ENCODE peak calls at places on chromosomes 6 and 20, in ten cellular contexts. P, X, W, F, A, D, B, V, U and N are unnamed samples.

GRCh38 chr6:43687437-43688347 is at the start of gene MRPS18A:
- DNase-seq in F (peak; percentile 62), P (peak; percentile 56), D (peak; percentile 69), B (peak; percentile 87), U (peak; percentile 85), X (peak; percentile 67), W (peak; percentile 88), A (peak; percentile 89), V (peak; percentile 86), N (peak; percentile 88)

GRCh38 chr6:139713911-139714527 is 339.6 kb upstream of the CITED2 start:
- DNase-seq in V (no peak), D (no peak), F (no peak), B (no peak), P (no peak), W (no peak), U (no peak), X (peak; percentile 64), A (no peak), N (no peak)

GRCh38 chr6:107618672-107619071 is 128.8 kb downstream of the SOBP start:
- DNase-seq in B (no peak), A (no peak), V (no peak), W (no peak), U (peak; percentile 35), D (no peak), X (no peak), F (no peak), P (no peak), N (peak; percentile 89)

GRCh38 chr6:41200901-41201783 is at the start of gene TREML2:
- DNase-seq in W (no peak), D (no peak), V (no peak), B (no peak), X (no peak), U (peak; percentile 46), A (no peak), F (no peak), P (no peak), N (peak; percentile 53)

GRCh38 chr6:116396451-116396850 is 25.7 kb downstream of the DSE start:
- DNase-seq in V (no peak), W (no peak), B (no peak), F (no peak), A (no peak), D (no peak), P (no peak), U (no peak), X (no peak), N (no peak)

GRCh38 chr20:20461526-20461925 is 93.6 kb downstream of the INSM1 start:
- DNase-seq in P (no peak), B (no peak), F (no peak), V (no peak), A (no peak), U (no peak), X (no peak), D (no peak), W (no peak), N (no peak)

GRCh38 chr6:132813173-132813856 is 1.1 kb upstream of the RPS12 start:
- DNase-seq in F (no peak), V (peak; percentile 55), D (no peak), P (no peak), X (peak; percentile 30), B (peak; percentile 51), U (peak; percentile 62), A (peak; percentile 45), W (no peak), N (peak; percentile 49)

GRCh38 chr20:62688855-62689460 is 19.7 kb upstream of the NTSR1 start:
- DNase-seq in W (no peak), U (no peak), B (no peak), D (no peak), A (no peak), P (no peak), V (no peak), X (no peak), F (no peak), N (no peak)

GRCh38 chr6:11333292-11333849 is 100.9 kb upstream of the NEDD9 start:
- DNase-seq in A (no peak), P (no peak), F (no peak), W (no peak), X (no peak), V (no peak), B (no peak), D (no peak), U (no peak), N (no peak)

GRCh38 chr20:19918965-19919329 is 98.2 kb upstream of the NAA20 start:
- DNase-seq in P (no peak), W (no peak), U (no peak), X (peak; percentile 61), F (no peak), D (no peak), A (no peak), B (no peak), V (no peak), N (no peak)

GRCh38 chr6:108497883-108498282 is 62.8 kb upstream of the FOXO3 start:
- DNase-seq in F (no peak), V (no peak), U (peak; percentile 5), W (peak; percentile 36), A (peak; percentile 21), X (peak; percentile 42), P (no peak), D (peak; percentile 36), B (peak; percentile 11), N (peak; percentile 37)

GRCh38 chr20:56975838-56976237 is 290.6 kb downstream of the BMP7 start:
- DNase-seq in A (no peak), W (no peak), B (no peak), X (no peak), P (no peak), D (no peak), V (no peak), U (no peak), F (no peak), N (no peak)

GRCh38 chr20:58448958-58449357 is 59.9 kb downstream of the VAPB start:
- DNase-seq in F (no peak), B (no peak), P (no peak), U (no peak), W (no peak), D (no peak), V (no peak), A (no peak), X (no peak), N (no peak)

GRCh38 chr20:62590301-62591121 is 51.8 kb upstream of the SLCO4A1 start:
- DNase-seq in W (peak; percentile 80), U (no peak), X (peak; percentile 75), P (no peak), F (no peak), B (no peak), A (peak; percentile 91), V (peak; percentile 59), D (no peak), N (no peak)

GRCh38 chr6:127886603-127887002 is 14.3 kb downstream of the THEMIS start:
- DNase-seq in X (no peak), B (no peak), D (no peak), A (no peak), U (no peak), V (no peak), F (no peak), W (no peak), P (no peak), N (no peak)

GRCh38 chr6:141326426-141326825 is 806.3 kb upstream of the GJE1 start:
- DNase-seq in U (peak; percentile 26), X (peak; percentile 96), A (peak; percentile 92), V (no peak), B (peak; percentile 66), P (no peak), D (peak; percentile 98), W (peak; percentile 74), F (peak; percentile 8), N (peak; percentile 45)

GRCh38 chr6:148313483-148313882 is 29.2 kb upstream of the SASH1 start:
- DNase-seq in W (no peak), F (no peak), V (no peak), P (no peak), A (no peak), D (no peak), U (no peak), X (no peak), B (no peak), N (no peak)

GRCh38 chr6:18503588-18504231 is 116.6 kb downstream of the RNF144B start:
- DNase-seq in A (peak; percentile 78), P (no peak), W (peak; percentile 64), F (no peak), X (peak; percentile 81), B (peak; percentile 92), D (peak; percentile 61), U (no peak), V (peak; percentile 72), N (peak; percentile 51)

GRCh38 chr6:39231386-39231785 is 2.1 kb upstream of the KCNK5 start:
- DNase-seq in D (no peak), F (no peak), X (no peak), A (no peak), W (no peak), V (no peak), P (no peak), B (no peak), U (no peak), N (no peak)

GRCh38 chr6:14656676-14657075 is 539.1 kb downstream of the CD83 start:
- DNase-seq in F (no peak), U (no peak), P (no peak), V (no peak), D (no peak), W (no peak), B (no peak), A (no peak), X (no peak), N (no peak)

GRCh38 chr20:13261460-13262301 is 40.6 kb downstream of the ISM1 start:
- DNase-seq in U (peak; percentile 75), W (peak; percentile 58), F (no peak), V (peak; percentile 60), A (peak; percentile 65), P (peak; percentile 40), B (peak; percentile 16), X (peak; percentile 51), D (peak; percentile 26), N (peak; percentile 79)

GRCh38 chr6:154569136-154569862 is 58.8 kb upstream of the CNKSR3 start:
- DNase-seq in F (no peak), P (no peak), B (no peak), D (no peak), V (no peak), A (no peak), W (no peak), U (no peak), X (no peak), N (no peak)

GRCh38 chr6:117531346-117531745 is 48.9 kb downstream of the DCBLD1 start:
- DNase-seq in V (no peak), B (no peak), X (peak; percentile 16), P (no peak), D (no peak), A (peak; percentile 61), F (no peak), U (no peak), W (no peak), N (no peak)

GRCh38 chr20:21518292-21518991 is 4.6 kb upstream of the NKX2-2 start:
- DNase-seq in A (no peak), F (no peak), D (no peak), P (no peak), U (no peak), B (no peak), W (no peak), V (no peak), X (no peak), N (no peak)

GRCh38 chr20:61922411-61922810 is 143.3 kb downstream of the TAF4 start:
- DNase-seq in W (no peak), V (no peak), F (no peak), D (no peak), B (no peak), A (no peak), P (no peak), X (no peak), U (no peak), N (no peak)

GRCh38 chr6:37493047-37493995 is 6.4 kb downstream of the CCDC167 start:
- DNase-seq in F (no peak), X (no peak), U (no peak), W (no peak), A (no peak), B (no peak), D (no peak), V (no peak), P (no peak), N (no peak)

GRCh38 chr6:26270121-26270861 is 94.7 kb upstream of the BTN3A2 start:
- DNase-seq in B (no peak), W (no peak), P (no peak), U (peak; percentile 33), V (no peak), F (no peak), D (no peak), X (no peak), A (no peak), N (peak; percentile 57)

GRCh38 chr6:166760288-166760687 is 133.2 kb upstream of the RPS6KA2 start:
- DNase-seq in P (no peak), D (no peak), A (no peak), F (peak; percentile 10), U (peak; percentile 67), B (no peak), V (no peak), X (no peak), W (no peak), N (peak; percentile 69)